ENCODE peak calls at places on chromosome 3, in four cellular contexts. H is NCI-H1436; Z is activated naive CD8-positive, alpha-beta T cell treated with anti-CD3 and anti-CD28 coated beads, Interleukin-2, amount 10 ng/mL, durations not matched to agents 7 days and 5 days; X is activated CD8-positive, alpha-beta memory T cell treated with anti-CD3 and anti-CD28 coated beads for 1 hour. W is an unnamed sample.

GRCh38 chr3:32283304-32283703 is 44.8 kb downstream of the CMTM8 start:
- DNase-seq in H (peak), Z (no peak), X (no peak), W (no peak)

GRCh38 chr3:20798666-20799065 is 612.7 kb upstream of the SGO1 start:
- DNase-seq in H (no peak), Z (no peak), X (no peak), W (no peak)

GRCh38 chr3:195123196-195123805 is 147.7 kb downstream of the XXYLT1 start:
- DNase-seq in H (no peak), Z (no peak), X (no peak), W (no peak)

GRCh38 chr3:130508970-130509369 is 8.0 kb upstream of the COL6A6 start:
- DNase-seq in H (no peak), Z (no peak), X (no peak), W (peak)

GRCh38 chr3:139016430-139017048 is 4.2 kb downstream of the PRR23B start:
- DNase-seq in H (no peak), Z (no peak), X (no peak), W (no peak)

GRCh38 chr3:49733551-49733950 is 9.8 kb upstream of the GMPPB start:
- DNase-seq in H (no peak), Z (no peak), X (no peak), W (no peak)

GRCh38 chr3:25713316-25713967 is 48.7 kb upstream of the TOP2B start:
- DNase-seq in H (no peak), Z (no peak), X (no peak), W (no peak)

GRCh38 chr3:186570941-186571643 is 572 bp downstream of the DNAJB11 start:
- DNase-seq in H (no peak), Z (no peak), X (no peak), W (no peak)

GRCh38 chr3:159219231-159219630 is 417.4 kb downstream of the MFSD1 start:
- DNase-seq in H (no peak), Z (no peak), X (no peak), W (no peak)

GRCh38 chr3:4709336-4709735 is 216.2 kb downstream of the ITPR1 start:
- DNase-seq in H (no peak), Z (no peak), X (no peak), W (peak)

GRCh38 chr3:143975549-143976152 is 4.0 kb downstream of the DIPK2A start:
- DNase-seq in H (peak), Z (no peak), X (no peak), W (peak)

GRCh38 chr3:152915695-152916094 is 80.8 kb downstream of the P2RY1 start:
- DNase-seq in H (no peak), Z (no peak), X (no peak), W (no peak)

GRCh38 chr3:135260025-135260424 is 465.0 kb downstream of the EPHB1 start:
- DNase-seq in H (no peak), Z (no peak), X (no peak), W (no peak)

GRCh38 chr3:31610700-31611275 is 78.1 kb downstream of the STT3B start:
- DNase-seq in H (no peak), Z (no peak), X (no peak), W (peak)

GRCh38 chr3:71299160-71299559 is 284.4 kb downstream of the FOXP1 start:
- DNase-seq in H (no peak), Z (no peak), X (peak), W (no peak)

GRCh38 chr3:26015752-26016151 is 225.9 kb downstream of the OXSM start:
- DNase-seq in H (no peak), Z (no peak), X (no peak), W (no peak)

GRCh38 chr3:60839242-60839641 is 412.0 kb downstream of the FHIT start:
- DNase-seq in H (no peak), Z (no peak), X (no peak), W (peak)

GRCh38 chr3:27425896-27426565 is 56.8 kb upstream of the NEK10 start:
- DNase-seq in H (no peak), Z (no peak), X (no peak), W (no peak)

GRCh38 chr3:8757551-8758518 is 11.6 kb downstream of the OXTR start:
- DNase-seq in H (no peak), Z (no peak), X (no peak), W (peak)

GRCh38 chr3:186514296-186515002 is 29.7 kb downstream of the CRYGS start:
- DNase-seq in H (no peak), Z (no peak), X (no peak), W (peak)

GRCh38 chr3:123081718-123082369 is 15.0 kb downstream of the PDIA5 start:
- DNase-seq in H (peak), Z (no peak), X (no peak), W (no peak)

W was measured in choroid plexus epithelial cell.